ENCODE peak calls at places on chromosomes 5 and 9, in five cellular contexts. J is ACHN; Z is AML-193; I is H4; W is activated CD4-positive, alpha-beta T cell treated with anti-CD3 and anti-CD28 coated beads for 48 hours. S is an unnamed sample.

GRCh38 chr9:93084471-93084881 is 11.5 kb upstream of the CARD19 start:
- DNase-seq in J (no peak), Z (no peak), I (no peak), W (no peak), S (no peak)

GRCh38 chr5:84430863-84431663 is 46.4 kb upstream of the EDIL3 start:
- DNase-seq in J (no peak), Z (no peak), I (peak), W (no peak), S (no peak)

GRCh38 chr5:108629779-108630178 is 117.9 kb upstream of the FER start:
- DNase-seq in J (no peak), Z (no peak), I (no peak), W (no peak), S (no peak)

GRCh38 chr5:61089351-61089750 is 72.9 kb downstream of the SMIM15 start:
- DNase-seq in J (no peak), Z (no peak), I (no peak), W (no peak), S (no peak)

GRCh38 chr5:163634061-163634460 is 128.6 kb downstream of the MAT2B start:
- DNase-seq in J (no peak), Z (no peak), I (no peak), W (no peak), S (no peak)

GRCh38 chr5:180026320-180026719 is 45.2 kb downstream of the RNF130 start:
- DNase-seq in J (peak), Z (no peak), I (peak), W (no peak), S (no peak)

GRCh38 chr5:172325452-172325851 is 41.9 kb upstream of the UBTD2 start:
- DNase-seq in J (no peak), Z (no peak), I (no peak), W (no peak), S (no peak)

GRCh38 chr5:147415663-147416062 is 94.2 kb downstream of the DPYSL3 start:
- DNase-seq in J (no peak), Z (no peak), I (no peak), W (no peak), S (no peak)

GRCh38 chr5:116231288-116231687 is 146.5 kb downstream of the COMMD10 start:
- DNase-seq in J (no peak), Z (no peak), I (no peak), W (no peak), S (no peak)

S was measured in MV-4-11.